ENCODE peak calls at places on chromosome 1, in seven cellular contexts. Z is H9, W is IMR-90, X is trophoblast cell, M is mesendoderm, Q is H1, P is mesenchymal stem cell. F is an unnamed sample.
A peak's percentile ranks its signal among the peaks of the same experiment; 100 is the strongest.

GRCh38 chr1:21325231-21325718 is 35.0 kb upstream of the ECE1 start:
- DNase-seq in Z (no peak), W (no peak), X (no peak), M (no peak), Q (no peak), P (no peak), F (no peak)

GRCh38 chr1:242522304-242522945 is 2.1 kb downstream of the PLD5 start:
- DNase-seq in Z (no peak), W (no peak), X (no peak), M (no peak), Q (no peak), P (no peak), F (peak; percentile 3)

GRCh38 chr1:195664628-195665027 is 943.6 kb downstream of the KCNT2 start:
- DNase-seq in Z (no peak), W (peak; percentile 55), X (peak; percentile 3), M (no peak), Q (no peak), P (peak; percentile 46), F (no peak)

GRCh38 chr1:116465845-116466685 is 93.0 kb downstream of the ATP1A1 start:
- DNase-seq in Z (no peak), W (no peak), X (peak; percentile 51), M (no peak), Q (no peak), P (peak; percentile 47), F (no peak)

GRCh38 chr1:65471901-65472332 is 51.4 kb downstream of the LEPR start:
- DNase-seq in Z (no peak), W (no peak), X (peak; percentile 58), M (no peak), Q (no peak), P (no peak), F (no peak)

GRCh38 chr1:88422037-88422436 is 262.0 kb upstream of the PKN2 start:
- DNase-seq in Z (no peak), W (no peak), X (no peak), M (no peak), Q (no peak), P (no peak), F (no peak)

GRCh38 chr1:84090447-84091244 is 53.4 kb upstream of the PRKACB start:
- DNase-seq in Z (no peak), W (no peak), X (no peak), M (no peak), Q (no peak), P (no peak), F (no peak)

GRCh38 chr1:201024251-201024998 is 911 bp upstream of the KIF21B start:
- DNase-seq in Z (no peak), W (no peak), X (no peak), M (peak; percentile 36), Q (no peak), P (no peak), F (no peak)

GRCh38 chr1:118250232-118250631 is 65.2 kb upstream of the SPAG17 start:
- DNase-seq in Z (no peak), W (no peak), X (no peak), M (peak; percentile 55), Q (no peak), P (no peak), F (no peak)

GRCh38 chr1:221567859-221568507 is 173.9 kb downstream of the DUSP10 start:
- DNase-seq in Z (no peak), W (peak; percentile 33), X (peak; percentile 54), M (no peak), Q (no peak), P (no peak), F (no peak)

GRCh38 chr1:223109581-223110026 is 33.4 kb downstream of the TLR5 start:
- DNase-seq in Z (no peak), W (no peak), X (no peak), M (peak; percentile 45), Q (no peak), P (no peak), F (no peak)

DNA sequence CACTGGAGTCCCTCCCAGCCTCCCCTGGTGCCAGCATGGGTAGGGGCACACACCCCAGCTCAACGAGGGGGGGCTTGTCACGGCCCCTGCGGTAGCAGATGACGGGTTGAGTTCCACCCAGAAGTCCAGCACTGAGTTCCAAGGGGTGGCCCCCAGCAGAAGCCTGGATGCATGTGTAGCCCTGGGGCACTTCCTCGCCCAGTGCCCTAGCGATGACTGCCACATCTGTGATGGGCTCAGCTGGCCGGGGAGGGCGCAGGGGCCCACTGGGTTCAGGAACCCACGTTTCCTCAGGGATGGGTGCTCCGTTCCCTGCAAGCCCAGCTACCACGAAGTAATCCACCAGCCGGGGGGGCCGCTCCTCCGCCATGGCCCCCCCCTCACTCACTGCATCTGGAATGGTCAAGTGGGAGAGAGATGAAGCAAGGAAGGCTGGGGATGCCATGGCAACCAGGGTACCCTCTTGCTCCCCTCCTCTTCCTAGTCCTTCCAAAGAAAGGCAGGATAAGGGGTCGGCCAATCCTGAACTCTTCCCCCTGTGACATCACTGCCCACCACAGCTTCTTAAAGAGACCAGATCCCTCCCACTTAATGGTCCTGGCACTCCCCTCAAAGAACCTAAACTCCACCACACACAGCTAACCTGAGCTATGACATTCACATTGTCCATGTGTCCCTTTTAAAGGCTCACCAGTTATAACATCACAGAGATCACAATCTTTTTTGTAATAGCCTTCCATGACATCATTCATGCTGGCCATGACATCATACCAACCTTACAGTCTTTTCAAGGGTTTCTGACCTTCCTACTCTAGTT is 2.3 kb downstream of the DENND4B start:
- DNase-seq in Z (no peak), W (no peak), X (peak; percentile 36), M (peak; percentile 37), Q (no peak), P (peak; percentile 20), F (no peak)
- H4K8ac ChIP-seq in Z (no peak overlapping the region), W (no peak overlapping the region), X (no peak overlapping the region), M (no peak overlapping the region), Q (no peak overlapping the region), P (no peak overlapping the region), F (no peak overlapping the region)

GRCh38 chr1:155182052-155182550 is 8.5 kb downstream of the TRIM46 start:
- DNase-seq in Z (no peak), W (no peak), X (peak; percentile 9), M (no peak), Q (no peak), P (no peak), F (no peak)
- H4K8ac ChIP-seq in Z (no peak overlapping the region), W (no peak overlapping the region), X (no peak overlapping the region), M (no peak overlapping the region), Q (no peak overlapping the region), P (no peak overlapping the region), F (no peak overlapping the region)

GRCh38 chr1:3477241-3478109 is 23.0 kb downstream of the ARHGEF16 start:
- DNase-seq in Z (no peak), W (no peak), X (peak; percentile 63), M (peak; percentile 40), Q (no peak), P (no peak), F (no peak)
- H4K8ac ChIP-seq in Z (no peak overlapping the region), W (no peak overlapping the region), X (no peak overlapping the region), M (no peak overlapping the region), Q (no peak overlapping the region), P (no peak overlapping the region), F (peak overlapping the region; percentile 72)

GRCh38 chr1:178821134-178821866 is 49.6 kb downstream of the ANGPTL1 start:
- DNase-seq in Z (no peak), W (no peak), X (no peak), M (no peak), Q (no peak), P (no peak), F (no peak)
- H4K8ac ChIP-seq in Z (no peak overlapping the region), W (no peak overlapping the region), X (no peak overlapping the region), M (no peak overlapping the region), Q (no peak overlapping the region), P (no peak overlapping the region), F (no peak overlapping the region)

F was measured in neuronal stem cell.